ENCODE peak calls at places on chromosomes 12 and 14, in seven cellular contexts. F is uterus, Q is endodermal cell, R is endothelial cell of umbilical vein, H is PC-3, P is left ventricle myocardium inferior, S is adrenal gland. J is an unnamed sample. For H3K27me3, the result is how much of the 10 kb centered on the place peaks cover.

GRCh38 chr12:122352394-122352793 is 70.1 kb downstream of the CLIP1 start:
- DNase-seq in H (no peak), F (no peak), P (no peak), R (no peak), Q (no peak), S (no peak), J (no peak)

GRCh38 chr14:45051180-45051579 is 32.7 kb upstream of the PRPF39 start:
- DNase-seq in S (no peak), H (no peak), Q (no peak), P (no peak), R (no peak), F (no peak), J (no peak)

GRCh38 chr12:93022603-93023340 is 93.7 kb upstream of the EEA1 start:
- DNase-seq in Q (peak), H (no peak), R (no peak), P (no peak), F (no peak), S (no peak), J (no peak)

GRCh38 chr14:77955816-77956796 is 156.2 kb downstream of the ADCK1 start:
- DNase-seq in H (no peak), S (no peak), F (no peak), Q (peak), P (no peak), R (no peak), J (no peak)

GRCh38 chr12:121253638-121254335 is 42.7 kb downstream of the CAMKK2 start:
- DNase-seq in F (no peak), S (no peak), R (no peak), P (no peak), Q (no peak), H (no peak), J (no peak)

GRCh38 chr14:37588956-37589737 is 5.9 kb downstream of the FOXA1 start:
- DNase-seq in H (peak), Q (peak), P (no peak), F (no peak), S (no peak), R (no peak), J (no peak)

GRCh38 chr14:72547999-72548398 is 345.9 kb downstream of the DPF3 start:
- DNase-seq in H (no peak), P (no peak), S (no peak), R (no peak), Q (peak), F (no peak), J (no peak)

GRCh38 chr14:23693252-23693775 is 57.1 kb downstream of the DHRS2 start:
- DNase-seq in F (no peak), Q (no peak), P (no peak), H (no peak), S (no peak), R (no peak), J (no peak)

GRCh38 chr12:68932701-68933563 is at the start of gene CPM:
- DNase-seq in R (peak), Q (peak), F (peak), P (peak), S (peak), H (peak), J (no peak)

GRCh38 chr14:32620724-32621123 is 291.6 kb downstream of the AKAP6 start:
- DNase-seq in H (peak), P (no peak), S (no peak), Q (no peak), R (no peak), F (no peak), J (no peak)

GRCh38 chr14:36271939-36272907 is 48.2 kb downstream of the MBIP start:
- DNase-seq in F (no peak), R (peak), P (no peak), H (no peak), S (no peak), Q (no peak), J (peak)

GRCh38 chr12:93234641-93235040 is 143.1 kb upstream of the NUDT4 start:
- DNase-seq in F (no peak), R (peak), S (no peak), Q (no peak), P (no peak), H (peak), J (no peak)

GRCh38 chr14:78153069-78153351 is 17.2 kb upstream of the NRXN3 start:
- DNase-seq in Q (no peak), S (no peak), H (peak), F (no peak), R (no peak), P (no peak), J (peak)

GRCh38 chr14:74913986-74914573 is 9.0 kb downstream of the RPS6KL1 start:
- DNase-seq in Q (peak), S (peak), P (peak), H (peak), F (peak), R (peak), J (peak)

GRCh38 chr12:61854902-61855301 is 405.3 kb upstream of the USP15 start:
- DNase-seq in S (no peak), R (no peak), Q (no peak), P (no peak), H (no peak), F (no peak), J (peak)

GRCh38 chr12:82383930-82384513 is 25.7 kb downstream of the METTL25 start:
- DNase-seq in Q (no peak), S (no peak), R (peak), H (peak), P (no peak), F (no peak), J (peak)

GRCh38 chr12:57161491-57161890 is 14.1 kb upstream of the LRP1-AS start:
- DNase-seq in H (no peak), Q (no peak), P (no peak), R (no peak), S (no peak), F (no peak), J (no peak)

GRCh38 chr14:103730490-103731035 is 15.0 kb downstream of the ZFYVE21 start:
- DNase-seq in R (no peak), Q (no peak), P (peak), S (peak), H (no peak), F (no peak), J (no peak)

GRCh38 chr14:71563754-71564153 is 368.5 kb upstream of the RGS6 start:
- DNase-seq in H (no peak), S (no peak), F (no peak), R (no peak), P (no peak), Q (no peak), J (no peak)

GRCh38 chr14:94462219-94462551 is 9.6 kb upstream of the SERPINA11 start:
- DNase-seq in Q (peak), P (no peak), R (no peak), S (no peak), F (no peak), H (no peak), J (no peak)

GRCh38 chr12:33205986-33206385 is 233.6 kb downstream of the SYT10 start:
- DNase-seq in P (no peak), S (no peak), Q (no peak), F (no peak), H (peak), R (no peak), J (no peak)

GRCh38 chr12:30829876-30830275 is 75.1 kb upstream of the CAPRIN2 start:
- DNase-seq in F (no peak), H (no peak), P (no peak), S (no peak), Q (peak), R (no peak), J (no peak)

GRCh38 chr14:101018561-101019290 is 115.2 kb upstream of the RTL1 start:
- DNase-seq in Q (peak), S (peak), P (no peak), H (no peak), R (no peak), F (no peak), J (no peak)

GRCh38 chr14:27739657-27740156 is 1026.9 kb upstream of the FOXG1 start:
- DNase-seq in S (no peak), P (no peak), H (no peak), F (no peak), R (no peak), Q (no peak), J (no peak)

GRCh38 chr12:110176745-110177144 is 52.6 kb downstream of the IFT81 start:
- DNase-seq in F (no peak), H (peak), S (no peak), Q (no peak), P (no peak), R (no peak), J (no peak)

GRCh38 chr12:124506145-124506831 is 61.1 kb downstream of the NCOR2 start:
- DNase-seq in S (peak), R (peak), P (peak), F (peak), H (peak), Q (peak), J (no peak)

GRCh38 chr14:38207342-38207741 is 362 bp upstream of the SSTR1 start:
- DNase-seq in F (no peak), S (no peak), Q (peak), P (no peak), R (peak), H (no peak), J (no peak)

DNA sequence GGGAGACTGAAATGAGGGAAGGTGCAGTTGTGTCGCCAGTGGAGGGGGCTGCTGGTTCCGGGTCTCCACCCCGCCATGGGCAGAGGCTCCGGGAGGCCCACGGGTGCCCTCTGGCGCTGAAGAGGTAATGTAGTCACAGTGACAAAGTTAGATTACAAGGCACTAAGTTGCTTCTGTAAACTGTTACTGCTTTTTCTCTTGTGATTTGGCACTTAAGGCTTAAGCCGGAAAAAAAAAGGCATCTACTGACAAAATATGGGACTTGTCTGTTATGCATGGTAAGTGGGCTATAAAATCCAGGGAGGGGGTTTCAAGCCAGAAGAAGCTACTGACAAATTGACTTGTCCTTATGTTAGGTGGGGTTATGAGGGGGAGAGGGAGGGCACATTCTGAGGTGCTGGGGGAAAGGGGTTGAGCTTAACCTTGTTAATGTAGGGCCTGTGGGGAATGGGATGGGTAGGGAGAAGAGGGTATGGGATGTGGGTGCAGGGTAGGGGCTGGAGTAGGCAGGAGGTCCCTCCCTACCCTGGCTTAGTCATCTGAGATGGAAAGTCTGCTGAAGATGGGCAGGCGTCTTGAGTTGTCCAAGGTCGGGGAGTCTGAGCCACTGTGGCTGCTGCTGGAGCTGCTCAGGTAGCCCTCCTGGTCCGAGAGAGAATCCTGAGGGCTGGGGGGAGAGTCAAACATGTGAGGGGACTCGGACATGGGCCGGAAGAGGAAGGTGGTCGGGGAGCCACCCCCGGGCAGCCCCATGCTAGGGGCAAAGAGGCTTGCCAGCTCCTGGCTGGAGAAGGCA is 3.7 kb downstream of the ZFP36L1 start:
- DNase-seq in F (peak), Q (peak), H (peak), P (peak), S (peak), R (peak), J (peak)
- H3K27me3 ChIP-seq in F (under half), Q (under half), H (under half), P (under half), S (under half), R (under half), J (under half)

DNA sequence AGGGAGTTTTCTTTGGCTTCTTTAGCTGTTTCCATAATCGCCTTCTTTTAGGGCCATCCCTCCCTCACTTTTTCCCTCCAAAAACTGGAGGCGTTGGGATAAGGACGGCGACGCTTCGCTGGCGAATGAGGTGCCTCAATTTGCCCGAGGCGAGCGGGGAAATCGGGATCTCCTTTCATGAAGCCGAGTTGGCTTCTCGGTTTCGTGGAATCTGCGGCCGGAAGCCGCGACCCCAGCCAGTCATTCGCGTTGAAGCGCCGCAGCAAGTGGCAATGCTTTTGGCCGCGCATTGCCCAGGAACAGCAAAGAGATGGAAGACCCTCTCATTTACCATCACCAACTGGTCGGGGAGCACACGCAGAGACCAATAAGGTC is 8.3 kb upstream of the SIX1 start:
- DNase-seq in Q (peak), R (no peak), H (no peak), F (no peak), P (no peak), S (no peak), J (no peak)
- H3K27ac ChIP-seq in Q (no peak), R (peak), H (peak), F (no peak), P (no peak), S (no peak), J (no peak)

DNA sequence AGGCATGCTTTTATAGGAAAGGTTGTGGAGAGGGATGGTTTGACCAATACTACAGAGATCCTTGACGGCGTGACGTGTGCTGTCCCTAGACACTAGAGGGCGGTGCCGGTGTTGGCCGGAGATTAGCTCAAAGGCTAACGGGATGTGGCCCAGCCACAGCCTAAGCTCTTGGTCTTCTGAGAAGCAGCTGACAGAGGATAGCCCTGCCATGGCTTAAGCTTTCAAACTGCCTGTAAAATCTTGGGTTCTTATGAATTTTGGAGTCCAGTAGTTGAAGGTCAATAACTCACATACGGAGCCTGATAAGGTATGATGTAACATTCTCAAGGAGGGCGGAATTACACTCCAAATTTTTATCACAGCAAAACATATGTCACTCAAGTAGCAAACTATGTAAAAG is 515.7 kb upstream of the ATXN7L3B start:
- DNase-seq in F (no peak), P (peak), S (peak), Q (peak), H (peak), R (peak), J (peak)
- TF ChIP-seq CTCF in F (no peak), P (peak), S (no peak), Q (peak), H (peak), R (peak), J (peak)

GRCh38 chr14:99234982-99235491 is 37.0 kb downstream of the BCL11B start:
- DNase-seq in R (no peak), Q (peak), P (no peak), S (no peak), F (no peak), H (no peak), J (no peak)

GRCh38 chr14:99238234-99238633 is 33.8 kb downstream of the BCL11B start:
- DNase-seq in F (no peak), R (no peak), P (no peak), Q (no peak), S (no peak), H (no peak), J (no peak)

GRCh38 chr14:99235578-99235977 is 36.4 kb downstream of the BCL11B start:
- DNase-seq in F (no peak), R (no peak), Q (no peak), H (no peak), P (no peak), S (no peak), J (no peak)

GRCh38 chr14:99237288-99237687 is 34.7 kb downstream of the BCL11B start:
- DNase-seq in R (no peak), Q (no peak), P (no peak), F (no peak), H (no peak), S (no peak), J (no peak)

DNA sequence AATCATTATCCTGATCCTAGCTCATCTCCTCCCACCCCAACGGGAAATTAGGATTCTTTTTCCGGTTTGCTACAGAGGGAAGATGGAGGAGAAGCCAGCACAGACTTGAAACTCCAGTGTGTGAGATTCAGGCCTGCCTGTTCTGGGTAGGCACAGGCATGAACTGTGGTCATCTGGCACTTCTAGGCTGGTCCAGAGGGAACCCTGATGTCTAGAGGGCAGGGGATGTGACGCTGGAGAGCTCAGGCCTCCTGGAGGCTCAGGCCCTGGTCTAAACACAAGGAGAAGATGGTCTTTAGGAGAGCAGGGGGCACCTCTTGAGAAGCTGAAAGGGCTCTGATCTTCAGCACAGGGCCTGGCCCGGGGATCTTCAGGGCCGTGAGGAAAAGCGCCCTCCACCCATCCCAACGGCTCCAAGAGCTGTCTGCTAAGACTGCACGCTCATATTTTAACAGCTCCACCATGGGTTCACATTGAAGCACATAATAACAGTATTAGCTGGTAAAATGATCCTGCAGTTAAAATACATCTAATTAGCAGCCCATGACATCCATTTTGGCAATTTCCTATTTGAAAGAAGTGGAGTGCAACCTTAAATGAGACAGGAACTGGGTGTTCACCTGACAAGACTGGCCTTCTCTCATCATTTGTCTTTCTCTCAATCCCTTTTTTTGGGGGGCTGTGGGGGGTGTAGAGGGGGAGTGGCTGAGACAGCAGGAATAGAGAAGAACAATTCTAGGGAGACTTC is 35.4 kb downstream of the BCL11B start:
- DNase-seq in P (no peak), F (no peak), R (no peak), H (no peak), S (no peak), Q (peak), J (no peak)
- H3K27me3 ChIP-seq in P (half or more), F (under half), R (under half), H (half or more), S (under half), Q (under half), J (under half)